ENCODE peak calls at places on chromosomes 11 and 22, in four cellular contexts. One of them, this sample, is unnamed.

GRCh38 chr11:78291754-78292108 is 103.0 kb downstream of the USP35 start:
- DNase-seq in K562: no peak
- DNase-seq in keratinocyte: no peak
- DNase-seq in IMR-90: no peak
- DNase-seq in this sample: no peak

GRCh38 chr11:117583063-117583801 is 213.8 kb downstream of the DSCAML1 start:
- DNase-seq in K562: no peak
- DNase-seq in keratinocyte: no peak
- DNase-seq in IMR-90: no peak
- DNase-seq in this sample: no peak

GRCh38 chr22:24492391-24492790 is 2.7 kb upstream of the UPB1 start:
- DNase-seq in IMR-90: no peak
- DNase-seq in keratinocyte: no peak
- DNase-seq in K562: no peak
- DNase-seq in this sample: no peak

GRCh38 chr22:39301926-39302325 is 17.5 kb downstream of the RPL3 start:
- DNase-seq in keratinocyte: no peak
- DNase-seq in IMR-90: no peak
- DNase-seq in K562: no peak
- DNase-seq in this sample: no peak

GRCh38 chr11:47915407-47916137 is 64.8 kb upstream of the PTPRJ start:
- DNase-seq in K562: no peak
- DNase-seq in IMR-90: no peak
- DNase-seq in keratinocyte: no peak
- DNase-seq in this sample: peak; percentile 43

GRCh38 chr22:17369553-17370035 is 334 bp downstream of the CECR2 start:
- DNase-seq in IMR-90: no peak
- DNase-seq in K562: no peak
- DNase-seq in keratinocyte: no peak
- DNase-seq in this sample: no peak

GRCh38 chr11:77411238-77411637 is 62.7 kb downstream of the PAK1 start:
- DNase-seq in K562: no peak
- DNase-seq in IMR-90: peak; percentile 30
- DNase-seq in keratinocyte: no peak
- DNase-seq in this sample: no peak

GRCh38 chr11:44563716-44564115 is 1.7 kb upstream of the CD82 start:
- DNase-seq in IMR-90: peak; percentile 81
- DNase-seq in K562: no peak
- DNase-seq in keratinocyte: no peak
- DNase-seq in this sample: no peak

GRCh38 chr22:48098936-48099245 is 1336.4 kb downstream of the TBC1D22A start:
- DNase-seq in keratinocyte: no peak
- DNase-seq in K562: no peak
- DNase-seq in IMR-90: no peak
- DNase-seq in this sample: no peak

GRCh38 chr11:123822591-123822990 is 16.4 kb upstream of the OR6M1 start:
- DNase-seq in K562: no peak
- DNase-seq in keratinocyte: no peak
- DNase-seq in IMR-90: no peak
- DNase-seq in this sample: no peak

GRCh38 chr11:76455331-76455730 is 10.5 kb downstream of the EMSY start:
- DNase-seq in IMR-90: peak; percentile 4
- DNase-seq in keratinocyte: no peak
- DNase-seq in K562: no peak
- DNase-seq in this sample: peak; percentile 12

GRCh38 chr11:109421981-109422590 is at the start of gene C11orf87:
- DNase-seq in keratinocyte: no peak
- DNase-seq in K562: no peak
- DNase-seq in IMR-90: no peak
- DNase-seq in this sample: no peak

GRCh38 chr22:40176921-40177737 is 596 bp upstream of the TNRC6B start:
- DNase-seq in keratinocyte: peak; percentile 49
- DNase-seq in IMR-90: peak; percentile 71
- DNase-seq in K562: peak; percentile 86
- DNase-seq in this sample: peak; percentile 61

GRCh38 chr11:876550-876949 is 33.9 kb downstream of the TSPAN4 start:
- DNase-seq in K562: no peak
- DNase-seq in keratinocyte: no peak
- DNase-seq in IMR-90: peak; percentile 6
- DNase-seq in this sample: no peak

GRCh38 chr11:106998644-106999043 is 19.6 kb downstream of the GUCY1A2 start:
- DNase-seq in keratinocyte: no peak
- DNase-seq in K562: no peak
- DNase-seq in IMR-90: no peak
- DNase-seq in this sample: no peak

GRCh38 chr22:40560551-40560950 is 76.0 kb downstream of the MRTFA start:
- DNase-seq in keratinocyte: no peak
- DNase-seq in IMR-90: peak; percentile 65
- DNase-seq in K562: peak; percentile 69
- DNase-seq in this sample: peak; percentile 95

GRCh38 chr11:85923455-85923854 is 68.3 kb downstream of the CCDC83 start:
- DNase-seq in keratinocyte: no peak
- DNase-seq in IMR-90: no peak
- DNase-seq in K562: no peak
- DNase-seq in this sample: no peak

GRCh38 chr11:128726464-128727139 is 32.7 kb downstream of the FLI1 start:
- DNase-seq in K562: no peak
- DNase-seq in IMR-90: no peak
- DNase-seq in keratinocyte: no peak
- DNase-seq in this sample: no peak

GRCh38 chr22:27726726-27727449 is 74.7 kb downstream of the MN1 start:
- DNase-seq in IMR-90: peak; percentile 34
- DNase-seq in keratinocyte: no peak
- DNase-seq in K562: peak; percentile 95
- DNase-seq in this sample: peak; percentile 79

GRCh38 chr11:130861902-130862552 is 54.3 kb downstream of the SNX19 start:
- DNase-seq in K562: peak; percentile 94
- DNase-seq in IMR-90: peak; percentile 93
- DNase-seq in keratinocyte: peak; percentile 78
- DNase-seq in this sample: peak; percentile 84

GRCh38 chr11:43866969-43867368 is 13.7 kb upstream of the ALKBH3 start:
- DNase-seq in keratinocyte: no peak
- DNase-seq in IMR-90: no peak
- DNase-seq in K562: no peak
- DNase-seq in this sample: no peak

GRCh38 chr11:43582837-43583462 is 97.6 kb upstream of the HSD17B12 start:
- DNase-seq in keratinocyte: no peak
- DNase-seq in K562: no peak
- DNase-seq in IMR-90: no peak
- DNase-seq in this sample: no peak

GRCh38 chr22:24063986-24064385 is 52.9 kb downstream of the CABIN1 start:
- DNase-seq in IMR-90: no peak
- DNase-seq in keratinocyte: no peak
- DNase-seq in K562: no peak
- DNase-seq in this sample: no peak

GRCh38 chr11:76216536-76217326 is 10.4 kb upstream of the WNT11 start:
- DNase-seq in keratinocyte: no peak
- DNase-seq in IMR-90: no peak
- DNase-seq in K562: no peak
- DNase-seq in this sample: no peak

GRCh38 chr11:11976476-11977187 is 31.8 kb downstream of the DKK3 start:
- DNase-seq in IMR-90: no peak
- DNase-seq in keratinocyte: no peak
- DNase-seq in K562: no peak
- DNase-seq in this sample: peak; percentile 26
- H3K9me1 ChIP-seq in IMR-90: peaks cover 65% of the 10 kb centered on the region
- H3K9me1 ChIP-seq in keratinocyte: no peaks in the 10 kb centered on the region
- H3K9me1 ChIP-seq in K562: no peaks in the 10 kb centered on the region
- H3K9me1 ChIP-seq in this sample: no peaks in the 10 kb centered on the region

GRCh38 chr11:112596324-112596723 is 335.7 kb upstream of the PLET1 start:
- DNase-seq in IMR-90: no peak
- DNase-seq in keratinocyte: no peak
- DNase-seq in K562: no peak
- DNase-seq in this sample: no peak
- H3K9me1 ChIP-seq in IMR-90: no peaks in the 10 kb centered on the region
- H3K9me1 ChIP-seq in keratinocyte: no peaks in the 10 kb centered on the region
- H3K9me1 ChIP-seq in K562: no peaks in the 10 kb centered on the region
- H3K9me1 ChIP-seq in this sample: no peaks in the 10 kb centered on the region

GRCh38 chr11:104917259-104918112 is 19.2 kb upstream of the CASP12 start:
- DNase-seq in K562: no peak
- DNase-seq in IMR-90: no peak
- DNase-seq in keratinocyte: no peak
- DNase-seq in this sample: peak; percentile 56
- H3K9me1 ChIP-seq in K562: no peaks in the 10 kb centered on the region
- H3K9me1 ChIP-seq in IMR-90: peaks cover 3% of the 10 kb centered on the region
- H3K9me1 ChIP-seq in keratinocyte: no peaks in the 10 kb centered on the region
- H3K9me1 ChIP-seq in this sample: no peaks in the 10 kb centered on the region

GRCh38 chr22:32747588-32747987 is 53.9 kb upstream of the TIMP3 start:
- DNase-seq in K562: no peak
- DNase-seq in keratinocyte: no peak
- DNase-seq in IMR-90: no peak
- DNase-seq in this sample: no peak
- H3K9me1 ChIP-seq in K562: no peaks in the 10 kb centered on the region
- H3K9me1 ChIP-seq in keratinocyte: no peaks in the 10 kb centered on the region
- H3K9me1 ChIP-seq in IMR-90: peaks cover 1% of the 10 kb centered on the region
- H3K9me1 ChIP-seq in this sample: no peaks in the 10 kb centered on the region

GRCh38 chr11:67562951-67563350 is 20.7 kb upstream of the GSTP1 start:
- DNase-seq in IMR-90: no peak
- DNase-seq in keratinocyte: no peak
- DNase-seq in K562: no peak
- DNase-seq in this sample: no peak
- H3K9me1 ChIP-seq in IMR-90: peaks cover 7% of the 10 kb centered on the region
- H3K9me1 ChIP-seq in keratinocyte: no peaks in the 10 kb centered on the region
- H3K9me1 ChIP-seq in K562: no peaks in the 10 kb centered on the region
- H3K9me1 ChIP-seq in this sample: no peaks in the 10 kb centered on the region